ENCODE peak calls at places on chromosomes 7 and 10, in four cellular contexts. K is HEK293T, U is WTC11, E is HepG2. Z is an unnamed sample.

GRCh38 chr7:100687740-100688592 is 6.1 kb downstream of the GIGYF1 start:
- DNase-seq in K (no peak), U (no peak), E (no peak), Z (no peak)

GRCh38 chr7:620052-620451 is 100.4 kb upstream of the PDGFA start:
- DNase-seq in U (no peak), K (no peak), E (no peak), Z (no peak)

GRCh38 chr7:128066858-128067257 is 35.6 kb upstream of the LRRC4 start:
- DNase-seq in E (no peak), U (no peak), K (no peak), Z (no peak)

GRCh38 chr10:49161411-49161997 is 26.7 kb downstream of the TMEM273 start:
- DNase-seq in E (no peak), U (no peak), K (no peak), Z (no peak)

GRCh38 chr10:4221315-4221714 is 436.3 kb upstream of the KLF6 start:
- DNase-seq in U (no peak), E (no peak), K (no peak), Z (no peak)

GRCh38 chr10:97079454-97079853 is 106.3 kb downstream of the SLIT1 start:
- DNase-seq in K (no peak), U (no peak), E (no peak), Z (no peak)

GRCh38 chr7:2431260-2431867 is 28.0 kb downstream of the CHST12 start:
- DNase-seq in E (peak; percentile 45), K (peak; percentile 40), U (peak; percentile 66), Z (no peak)

GRCh38 chr10:7030134-7030855 is 380.5 kb downstream of the SFMBT2 start:
- DNase-seq in U (no peak), K (no peak), E (no peak), Z (no peak)

GRCh38 chr10:3978174-3978573 is 193.2 kb upstream of the KLF6 start:
- DNase-seq in U (no peak), K (no peak), E (no peak), Z (no peak)

GRCh38 chr10:17003151-17003550 is 126.5 kb downstream of the CUBN start:
- DNase-seq in U (no peak), E (no peak), K (no peak), Z (no peak)

GRCh38 chr7:129240119-129240815 is 15.4 kb downstream of the AHCYL2 start:
- DNase-seq in U (no peak), K (no peak), E (no peak), Z (no peak)

GRCh38 chr10:103281753-103282152 is 4.8 kb downstream of the INA start:
- DNase-seq in U (peak; percentile 90), K (peak; percentile 73), E (no peak), Z (no peak)

GRCh38 chr7:131057015-131057518 is 270.6 kb upstream of the MKLN1 start:
- DNase-seq in K (no peak), E (peak; percentile 89), U (no peak), Z (no peak)

GRCh38 chr10:70905071-70906021 is 17.0 kb upstream of the PCBD1 start:
- DNase-seq in K (no peak), E (no peak), U (peak; percentile 10), Z (no peak)

GRCh38 chr7:74292757-74293576 is 3.8 kb downstream of the CLIP2 start:
- DNase-seq in U (no peak), E (peak; percentile 96), K (no peak), Z (no peak)

GRCh38 chr10:58436071-58436470 is 50.9 kb downstream of the TFAM start:
- DNase-seq in E (no peak), U (no peak), K (no peak), Z (no peak)

GRCh38 chr10:102615361-102615760 is 28.9 kb upstream of the TRIM8 start:
- DNase-seq in U (peak; percentile 77), K (peak; percentile 66), E (no peak), Z (no peak)

GRCh38 chr10:121418126-121418777 is 180.0 kb downstream of the FGFR2 start:
- DNase-seq in U (no peak), K (no peak), E (no peak), Z (no peak)

GRCh38 chr10:1174022-1174421 is 117.8 kb downstream of the WDR37 start:
- DNase-seq in E (no peak), K (no peak), U (peak; percentile 2), Z (no peak)

GRCh38 chr10:114654829-114655575 is 3.1 kb downstream of the ABLIM1 start:
- DNase-seq in U (no peak), E (peak; percentile 34), K (no peak), Z (no peak)

GRCh38 chr10:123381271-123381670 is 227.1 kb downstream of the BUB3 start:
- DNase-seq in U (no peak), E (peak; percentile 3), K (no peak), Z (no peak)

GRCh38 chr10:93715345-93715744 is 13.0 kb upstream of the FRA10AC1 start:
- DNase-seq in K (no peak), U (no peak), E (no peak), Z (peak; percentile 89)

GRCh38 chr10:60427148-60427547 is 37.5 kb upstream of the ANK3 start:
- DNase-seq in K (no peak), U (no peak), E (no peak), Z (no peak)

GRCh38 chr10:48983648-48984359 is 44.2 kb upstream of the LRRC18 start:
- DNase-seq in U (no peak), K (no peak), E (no peak), Z (no peak)

GRCh38 chr10:30432631-30433285 is 1.2 kb upstream of the MAP3K8 start:
- DNase-seq in K (no peak), E (no peak), U (no peak), Z (no peak)

GRCh38 chr7:99092064-99092720 is 51.7 kb downstream of the SMURF1 start:
- DNase-seq in U (no peak), K (no peak), E (peak; percentile 86), Z (no peak)

GRCh38 chr7:151382079-151382885 is 27.6 kb downstream of the WDR86 start:
- DNase-seq in K (no peak), U (peak; percentile 40), E (no peak), Z (no peak)

GRCh38 chr10:44353721-44354120 is 31.2 kb downstream of the CXCL12 start:
- DNase-seq in U (no peak), K (no peak), E (no peak), Z (no peak)

GRCh38 chr10:44356139-44357115 is 28.5 kb downstream of the CXCL12 start:
- DNase-seq in E (no peak), U (no peak), K (no peak), Z (no peak)

GRCh38 chr10:44355630-44356029 is 29.3 kb downstream of the CXCL12 start:
- DNase-seq in U (no peak), E (no peak), K (no peak), Z (no peak)

GRCh38 chr10:44353128-44353390 is 31.8 kb downstream of the CXCL12 start:
- DNase-seq in U (no peak), E (no peak), K (no peak), Z (no peak)

DNA sequence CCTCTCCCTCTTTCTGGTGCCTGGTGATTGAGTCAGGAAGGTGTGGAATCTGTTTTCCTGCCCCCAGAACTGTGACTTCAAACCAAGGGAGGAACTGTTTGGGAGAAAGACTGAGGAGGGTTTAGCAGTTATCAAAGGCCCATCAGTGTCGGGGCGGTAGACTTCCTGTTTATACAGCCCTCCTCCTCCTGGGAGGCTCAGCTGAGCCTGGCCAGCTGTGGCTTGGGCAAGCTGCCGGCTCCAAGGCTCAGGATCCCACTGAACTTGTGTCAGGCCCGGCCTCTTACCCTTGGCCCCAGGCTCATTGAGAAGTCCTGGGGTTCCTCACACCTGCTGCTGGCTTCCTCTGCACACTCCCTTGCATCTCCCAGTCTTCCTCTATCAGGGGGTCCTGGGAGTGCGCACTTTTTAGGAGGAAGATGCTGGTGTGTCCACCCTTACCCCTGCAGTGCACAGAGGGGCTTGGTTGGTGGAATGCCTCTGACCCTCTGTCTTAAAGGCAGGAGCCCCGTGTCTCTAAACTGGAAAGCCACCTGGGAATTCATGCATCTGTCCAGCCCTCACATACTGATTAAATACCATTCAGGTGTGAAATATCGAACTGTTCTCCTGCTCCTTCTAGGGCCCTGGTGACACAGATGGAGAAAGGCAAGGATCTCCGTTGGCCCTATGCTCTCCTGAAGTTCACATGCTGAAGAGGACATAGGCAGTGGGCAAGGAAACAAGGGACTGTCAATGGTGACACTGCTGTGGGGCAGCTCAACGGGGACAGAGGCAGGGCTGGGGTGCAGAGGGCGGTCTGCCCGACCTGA is 32.4 kb downstream of the CXCL12 start:
- DNase-seq in E (no peak), U (no peak), K (no peak), Z (no peak)
- TF ChIP-seq SP1 in E (no peak), U (no peak), K (no peak), Z (no peak)

GRCh38 chr7:55157347-55158105 is 138.7 kb downstream of the EGFR start:
- DNase-seq in K (no peak), E (no peak), U (no peak), Z (no peak)

GRCh38 chr7:55158983-55159382 is 140.2 kb downstream of the EGFR start:
- DNase-seq in E (no peak), K (no peak), U (no peak), Z (no peak)

GRCh38 chr7:55160539-55160938 is 141.7 kb downstream of the EGFR start:
- DNase-seq in U (no peak), E (no peak), K (no peak), Z (no peak)

GRCh38 chr7:55156919-55157318 is 138.1 kb downstream of the EGFR start:
- DNase-seq in U (no peak), E (no peak), K (no peak), Z (no peak)

GRCh38 chr7:55158541-55158940 is 139.7 kb downstream of the EGFR start:
- DNase-seq in E (no peak), K (no peak), U (no peak), Z (no peak)
- TF ChIP-seq SP1 in E (no peak), K (no peak), U (no peak), Z (no peak)

DNA sequence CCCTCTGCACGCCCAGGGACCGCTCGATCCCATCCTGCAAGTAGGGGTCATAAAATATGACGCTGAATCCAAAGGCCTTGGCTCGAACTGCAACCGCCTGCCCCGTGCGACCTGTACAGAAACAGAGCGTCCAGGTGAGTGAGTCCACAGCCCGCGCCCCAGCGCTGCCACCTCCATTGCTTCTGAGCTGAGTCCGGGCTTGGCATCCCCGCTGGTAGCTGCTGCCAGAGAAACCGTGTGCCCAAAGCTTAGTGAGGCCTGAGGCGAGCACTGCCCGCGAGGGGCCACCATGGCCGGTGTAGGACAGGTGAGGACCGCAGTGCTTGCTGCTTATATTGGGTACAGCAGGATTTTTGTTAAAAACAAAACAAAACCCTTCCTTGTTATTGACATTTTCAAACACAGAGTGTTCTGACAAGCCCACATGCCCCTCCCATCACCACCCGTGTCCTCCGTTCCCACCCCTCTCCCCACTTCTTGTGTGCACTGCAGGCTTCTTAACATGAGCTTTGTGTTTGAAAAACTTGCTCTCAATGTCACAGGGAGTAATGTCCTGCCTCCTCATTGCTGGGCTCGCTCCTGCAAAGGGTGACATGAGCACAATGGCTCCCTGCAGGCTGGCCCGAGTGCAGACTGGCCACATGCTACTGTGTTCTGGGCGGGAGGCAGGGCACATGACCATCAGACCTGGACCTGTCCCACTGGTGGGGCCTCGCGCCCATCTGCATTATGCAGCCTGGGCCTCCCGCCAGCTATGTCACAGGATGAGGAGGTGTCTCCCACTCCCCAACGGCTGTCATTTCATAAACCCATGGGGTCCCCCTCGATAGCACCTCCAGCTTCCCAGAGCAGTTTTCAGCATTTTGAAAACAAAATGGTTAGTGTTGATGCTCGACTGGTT is 52.9 kb downstream of the ZRANB1 start:
- DNase-seq in U (peak; percentile 4), K (no peak), E (no peak), Z (no peak)
- TF ChIP-seq SP1 in U (no peak), K (no peak), E (no peak), Z (no peak)

DNA sequence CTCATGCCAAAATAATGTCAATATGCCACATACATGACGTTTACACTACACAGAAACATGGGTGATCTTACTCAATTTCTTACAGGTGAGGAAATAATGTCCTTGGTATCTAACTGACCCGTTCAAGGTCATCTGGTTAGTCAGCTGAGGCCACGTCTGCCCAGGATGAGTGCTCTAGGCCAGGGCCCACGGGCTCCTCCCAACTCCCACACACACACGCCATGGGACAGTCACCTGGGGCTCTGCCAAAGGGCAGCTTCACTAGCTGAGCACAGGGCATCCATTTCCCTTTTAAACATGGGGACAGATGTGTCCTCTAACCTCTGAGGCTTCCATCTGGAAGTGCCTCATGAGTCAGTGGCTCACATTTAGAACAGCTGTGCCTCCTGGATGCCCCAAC is 123.9 kb downstream of the TNS3 start:
- DNase-seq in U (no peak), K (no peak), E (peak; percentile 37), Z (no peak)
- TF ChIP-seq SP1 in U (no peak), K (no peak), E (no peak), Z (no peak)

Z was measured in GM12878.